ENCODE peak calls at places on chromosome 18, in ten cellular contexts. I, N, Q, M, T, V, W, O, K and J are unnamed samples.

GRCh38 chr18:59172664-59173249 is 33.1 kb downstream of the SEC11C start:
- ATAC-seq in I (no peak), N (no peak), Q (no peak), M (no peak), T (no peak), V (no peak), W (no peak), O (no peak), K (no peak), J (no peak)

GRCh38 chr18:73975266-73975665 is 172.4 kb downstream of the FBXO15 start:
- ATAC-seq in I (no peak), N (no peak), Q (no peak), M (no peak), T (no peak), V (no peak), W (no peak), O (peak), K (no peak), J (no peak)

GRCh38 chr18:5036523-5036922 is 160.5 kb downstream of the AKAIN1 start:
- ATAC-seq in I (no peak), N (no peak), Q (no peak), M (no peak), T (no peak), V (no peak), W (no peak), O (no peak), K (peak), J (no peak)

GRCh38 chr18:13577091-13577697 is 149.2 kb downstream of the FAM210A start:
- ATAC-seq in I (peak), N (peak), Q (peak), M (peak), T (peak), V (peak), W (peak), O (peak), K (peak), J (peak)

GRCh38 chr18:68085251-68085650 is 568.7 kb upstream of the DSEL start:
- ATAC-seq in I (no peak), N (no peak), Q (no peak), M (no peak), T (no peak), V (no peak), W (no peak), O (no peak), K (no peak), J (no peak)

GRCh38 chr18:950882-951539 is 46.3 kb downstream of the ADCYAP1 start:
- ATAC-seq in I (no peak), N (no peak), Q (peak), M (no peak), T (no peak), V (no peak), W (no peak), O (no peak), K (no peak), J (no peak)

GRCh38 chr18:58438161-58438983 is 190.5 kb downstream of the ALPK2 start:
- ATAC-seq in I (peak), N (peak), Q (peak), M (no peak), T (no peak), V (peak), W (peak), O (peak), K (peak), J (no peak)

GRCh38 chr18:2821695-2822094 is 25.1 kb upstream of the EMILIN2 start:
- ATAC-seq in I (no peak), N (no peak), Q (no peak), M (no peak), T (no peak), V (no peak), W (no peak), O (no peak), K (no peak), J (no peak)

GRCh38 chr18:13562494-13563029 is 163.8 kb downstream of the FAM210A start:
- ATAC-seq in I (peak), N (no peak), Q (peak), M (peak), T (no peak), V (no peak), W (peak), O (peak), K (peak), J (no peak)